ENCODE peak calls at places on chromosome 13, in eight cellular contexts. I, T, L, B, P, E, Y and D are unnamed samples.

GRCh38 chr13:33855371-33855895 is 37.5 kb downstream of the RFC3 start:
- DNase-seq in L (no peak), P (no peak), Y (no peak), E (no peak), T (no peak), B (no peak), I (no peak), D (no peak)

GRCh38 chr13:75705395-75705794 is 69.3 kb downstream of the LMO7 start:
- DNase-seq in Y (no peak), P (no peak), I (no peak), L (no peak), T (no peak), B (peak; percentile 65), E (no peak), D (no peak)

GRCh38 chr13:112719016-112719415 is 29.2 kb downstream of the ATP11A start:
- DNase-seq in P (no peak), I (no peak), B (no peak), T (no peak), Y (no peak), E (no peak), L (no peak), D (no peak)

GRCh38 chr13:107743100-107743499 is 472.2 kb downstream of the LIG4 start:
- DNase-seq in Y (no peak), T (no peak), B (no peak), E (no peak), L (no peak), I (no peak), P (no peak), D (no peak)

GRCh38 chr13:101712026-101712348 is 259.5 kb downstream of the ITGBL1 start:
- DNase-seq in T (no peak), Y (no peak), P (no peak), L (no peak), I (no peak), B (no peak), E (no peak), D (no peak)

GRCh38 chr13:40812724-40813445 is 23.5 kb downstream of the SLC25A15 start:
- DNase-seq in I (no peak), P (no peak), Y (peak; percentile 27), B (no peak), T (no peak), E (no peak), L (no peak), D (no peak)

GRCh38 chr13:61954092-61954491 is 538.4 kb upstream of the PCDH20 start:
- DNase-seq in E (no peak), Y (no peak), B (peak; percentile 23), L (no peak), P (no peak), T (no peak), I (peak; percentile 52), D (no peak)

GRCh38 chr13:91639316-91639715 is 240.9 kb downstream of the GPC5 start:
- DNase-seq in B (peak; percentile 14), T (no peak), I (no peak), L (no peak), P (no peak), E (no peak), Y (no peak), D (no peak)

GRCh38 chr13:75850915-75851314 is 214.8 kb downstream of the LMO7 start:
- DNase-seq in E (no peak), L (no peak), I (no peak), Y (peak; percentile 11), T (no peak), B (no peak), P (no peak), D (no peak)

GRCh38 chr13:89066868-89067466 is 1395.8 kb downstream of the SLITRK5 start:
- DNase-seq in I (peak; percentile 75), B (peak; percentile 43), E (no peak), L (no peak), P (no peak), T (no peak), Y (no peak), D (peak; percentile 19)

GRCh38 chr13:21328836-21329477 is 130.1 kb downstream of the ZDHHC20 start:
- DNase-seq in T (no peak), P (no peak), L (no peak), E (no peak), Y (no peak), I (no peak), B (no peak), D (no peak)

GRCh38 chr13:73849292-73849691 is 284.9 kb downstream of the KLF12 start:
- DNase-seq in T (no peak), E (no peak), B (peak; percentile 57), L (no peak), P (no peak), I (no peak), Y (peak; percentile 47), D (peak; percentile 0)

GRCh38 chr13:94138831-94139230 is 340.7 kb downstream of the DCT start:
- DNase-seq in P (no peak), B (no peak), E (no peak), T (no peak), L (no peak), I (no peak), Y (no peak), D (no peak)

GRCh38 chr13:98261165-98261672 is 84.2 kb upstream of the RNF113B start:
- DNase-seq in E (no peak), B (no peak), I (no peak), L (no peak), T (no peak), Y (no peak), P (no peak), D (no peak)

GRCh38 chr13:30256713-30257432 is 50.5 kb downstream of the KATNAL1 start:
- DNase-seq in P (no peak), Y (no peak), I (peak; percentile 18), B (peak; percentile 29), E (no peak), L (no peak), T (no peak), D (no peak)

GRCh38 chr13:46551410-46552301 is 1.3 kb upstream of the LRCH1 start:
- DNase-seq in P (peak; percentile 87), Y (peak; percentile 78), I (peak; percentile 83), L (peak; percentile 87), B (peak; percentile 80), T (peak; percentile 22), E (no peak), D (peak; percentile 62)

GRCh38 chr13:24215732-24216131 is 55.2 kb downstream of the SPATA13 start:
- DNase-seq in E (no peak), I (no peak), L (no peak), T (no peak), B (peak; percentile 77), P (peak; percentile 55), Y (no peak), D (peak; percentile 78)

GRCh38 chr13:36531746-36532486 is 99.6 kb downstream of the CCNA1 start:
- DNase-seq in Y (no peak), L (no peak), B (peak; percentile 41), T (no peak), P (no peak), E (no peak), I (no peak), D (no peak)

GRCh38 chr13:41652735-41653361 is 195.5 kb downstream of the RGCC start:
- DNase-seq in B (peak; percentile 80), I (peak; percentile 14), E (no peak), Y (no peak), T (no peak), L (no peak), P (no peak), D (peak; percentile 10)

GRCh38 chr13:59205501-59205900 is 958.2 kb downstream of the DIAPH3 start:
- DNase-seq in I (no peak), Y (no peak), P (no peak), L (no peak), B (no peak), T (no peak), E (no peak), D (no peak)

GRCh38 chr13:58935689-58936088 is 1228.0 kb downstream of the DIAPH3 start:
- DNase-seq in Y (no peak), T (no peak), E (no peak), L (no peak), I (no peak), B (no peak), P (no peak), D (no peak)

GRCh38 chr13:99969934-99970760 is 1.4 kb downstream of the ZIC5 start:
- DNase-seq in I (peak; percentile 75), Y (no peak), E (no peak), P (no peak), L (no peak), B (no peak), T (no peak), D (no peak)

GRCh38 chr13:71285700-71286099 is 581.3 kb downstream of the DACH1 start:
- DNase-seq in P (no peak), L (no peak), T (no peak), B (no peak), Y (no peak), E (no peak), I (no peak), D (no peak)
- TF ChIP-seq CTCF in P (peak; percentile 43), L (no peak), T (no peak), B (no peak), Y (peak; percentile 11), E (no peak), I (no peak), D (no peak)

DNA sequence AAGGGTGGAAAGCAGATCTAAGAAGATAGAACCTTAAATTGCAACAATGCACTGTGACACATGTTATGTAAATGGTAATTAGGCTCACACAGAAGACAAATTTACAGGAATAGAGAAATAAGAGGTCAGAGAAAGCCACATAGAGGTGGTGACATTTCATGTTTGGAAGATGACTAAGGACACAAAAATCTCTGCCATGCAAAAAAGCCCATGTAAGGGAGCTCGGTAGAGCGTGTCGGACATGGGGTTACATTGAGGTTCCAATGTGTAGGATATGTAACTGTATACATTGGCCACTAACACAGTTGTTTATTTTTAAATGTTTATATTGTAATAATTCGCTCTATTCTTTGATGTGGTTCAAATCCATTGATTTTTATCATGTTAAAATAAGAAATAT is 33.7 kb downstream of the SUGT1 start:
- DNase-seq in I (no peak), P (no peak), Y (no peak), L (no peak), B (no peak), E (no peak), T (no peak), D (no peak)
- H3K4me3 ChIP-seq in I (no peak overlapping the region), P (no peak overlapping the region), Y (no peak overlapping the region), L (no peak overlapping the region), B (no peak overlapping the region), E (no peak overlapping the region), T (no peak overlapping the region), D (no peak overlapping the region)

GRCh38 chr13:49495783-49496762 is at the start of gene PHF11:
- DNase-seq in P (peak; percentile 88), B (peak; percentile 73), E (peak; percentile 20), T (peak; percentile 67), I (peak; percentile 64), L (peak; percentile 89), Y (peak; percentile 64), D (no peak)
- TF ChIP-seq CTCF in P (peak; percentile 32), B (no peak), E (no peak), T (no peak), I (no peak), L (no peak), Y (no peak), D (no peak)

DNA sequence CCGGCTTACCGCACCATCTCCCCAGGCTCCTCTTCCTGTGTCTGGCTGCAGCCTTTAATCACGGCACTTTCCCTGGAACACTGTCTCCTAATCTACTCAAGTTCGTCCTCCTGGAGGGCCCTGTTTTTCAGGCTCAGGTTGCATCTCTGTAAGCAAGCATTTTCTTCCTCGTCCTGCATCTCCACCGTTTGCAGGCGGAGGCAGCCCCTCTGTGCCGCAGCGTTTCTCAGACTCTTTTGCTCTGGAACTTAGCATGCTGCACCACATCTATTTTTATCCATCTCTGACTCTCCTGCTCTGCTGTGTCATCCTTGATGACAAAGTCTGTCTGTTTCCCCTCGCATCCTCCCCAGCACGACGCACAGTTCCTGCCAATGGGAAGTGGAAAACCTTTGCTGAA is 117.5 kb downstream of the ATP8A2 start:
- DNase-seq in Y (no peak), P (no peak), T (no peak), L (no peak), B (no peak), I (no peak), E (no peak), D (no peak)
- H3K4me3 ChIP-seq in Y (no peak overlapping the region), P (no peak overlapping the region), T (no peak overlapping the region), L (no peak overlapping the region), B (no peak overlapping the region), I (no peak overlapping the region), E (no peak overlapping the region), D (no peak overlapping the region)